ENCODE peak calls at places on chromosomes 6 and 20, in nine cellular contexts. One of them, this sample, is unnamed.

GRCh38 chr6:170561550-170561949 is 7.4 kb downstream of the TBP start:
- DNase-seq in left lung: no peak
- DNase-seq in kidney epithelial cell: no peak
- DNase-seq in fibroblast of the aortic adventitia: no peak
- DNase-seq in choroid plexus epithelial cell: no peak
- DNase-seq in GM10248: no peak
- DNase-seq in WTC11: no peak
- DNase-seq in uterus: no peak
- DNase-seq in ascending aorta: no peak
- DNase-seq in this sample: no peak

GRCh38 chr6:89952696-89953095 is 58.4 kb downstream of the GJA10 start:
- DNase-seq in fibroblast of the aortic adventitia: no peak
- DNase-seq in left lung: no peak
- DNase-seq in uterus: no peak
- DNase-seq in kidney epithelial cell: peak
- DNase-seq in GM10248: no peak
- DNase-seq in WTC11: no peak
- DNase-seq in ascending aorta: no peak
- DNase-seq in choroid plexus epithelial cell: peak
- DNase-seq in this sample: no peak

GRCh38 chr6:170224694-170225660 is 65.9 kb downstream of the DLL1 start:
- DNase-seq in GM10248: no peak
- DNase-seq in choroid plexus epithelial cell: peak
- DNase-seq in uterus: peak
- DNase-seq in fibroblast of the aortic adventitia: no peak
- DNase-seq in ascending aorta: no peak
- DNase-seq in WTC11: no peak
- DNase-seq in left lung: no peak
- DNase-seq in kidney epithelial cell: peak
- DNase-seq in this sample: no peak

GRCh38 chr6:42028234-42029061 is 21.9 kb upstream of the TAF8 start:
- DNase-seq in choroid plexus epithelial cell: peak
- DNase-seq in left lung: no peak
- DNase-seq in kidney epithelial cell: no peak
- DNase-seq in uterus: no peak
- DNase-seq in fibroblast of the aortic adventitia: peak
- DNase-seq in WTC11: no peak
- DNase-seq in GM10248: no peak
- DNase-seq in ascending aorta: no peak
- DNase-seq in this sample: no peak

GRCh38 chr20:58308290-58308679 is 1.2 kb upstream of the RAB22A start:
- DNase-seq in fibroblast of the aortic adventitia: no peak
- DNase-seq in left lung: no peak
- DNase-seq in GM10248: no peak
- DNase-seq in uterus: no peak
- DNase-seq in kidney epithelial cell: no peak
- DNase-seq in ascending aorta: no peak
- DNase-seq in WTC11: no peak
- DNase-seq in choroid plexus epithelial cell: no peak
- DNase-seq in this sample: no peak

GRCh38 chr6:79230149-79230548 is 4.3 kb downstream of the HMGN3 start:
- DNase-seq in uterus: no peak
- DNase-seq in kidney epithelial cell: no peak
- DNase-seq in WTC11: no peak
- DNase-seq in left lung: no peak
- DNase-seq in ascending aorta: no peak
- DNase-seq in choroid plexus epithelial cell: no peak
- DNase-seq in GM10248: no peak
- DNase-seq in fibroblast of the aortic adventitia: no peak
- DNase-seq in this sample: no peak

GRCh38 chr20:63461364-63461763 is 11.1 kb downstream of the KCNQ2 start:
- DNase-seq in choroid plexus epithelial cell: peak
- DNase-seq in uterus: no peak
- DNase-seq in GM10248: no peak
- DNase-seq in WTC11: peak
- DNase-seq in kidney epithelial cell: no peak
- DNase-seq in ascending aorta: no peak
- DNase-seq in fibroblast of the aortic adventitia: no peak
- DNase-seq in left lung: no peak
- DNase-seq in this sample: peak

GRCh38 chr6:158761746-158762145 is 57.4 kb downstream of the EZR start:
- DNase-seq in fibroblast of the aortic adventitia: no peak
- DNase-seq in GM10248: no peak
- DNase-seq in kidney epithelial cell: no peak
- DNase-seq in ascending aorta: no peak
- DNase-seq in uterus: no peak
- DNase-seq in choroid plexus epithelial cell: no peak
- DNase-seq in left lung: no peak
- DNase-seq in WTC11: no peak
- DNase-seq in this sample: no peak

GRCh38 chr6:110495949-110496348 is 19.5 kb upstream of the SLC22A16 start:
- DNase-seq in WTC11: no peak
- DNase-seq in fibroblast of the aortic adventitia: no peak
- DNase-seq in choroid plexus epithelial cell: no peak
- DNase-seq in uterus: no peak
- DNase-seq in ascending aorta: no peak
- DNase-seq in GM10248: no peak
- DNase-seq in left lung: no peak
- DNase-seq in kidney epithelial cell: no peak
- DNase-seq in this sample: no peak

GRCh38 chr20:47876348-47877056 is 91.2 kb upstream of the SULF2 start:
- DNase-seq in GM10248: no peak
- DNase-seq in uterus: no peak
- DNase-seq in ascending aorta: no peak
- DNase-seq in left lung: no peak
- DNase-seq in fibroblast of the aortic adventitia: no peak
- DNase-seq in choroid plexus epithelial cell: no peak
- DNase-seq in WTC11: no peak
- DNase-seq in kidney epithelial cell: no peak
- DNase-seq in this sample: no peak

GRCh38 chr6:143555071-143555492 is 43.6 kb upstream of the FUCA2 start:
- DNase-seq in fibroblast of the aortic adventitia: no peak
- DNase-seq in left lung: no peak
- DNase-seq in WTC11: no peak
- DNase-seq in uterus: no peak
- DNase-seq in choroid plexus epithelial cell: peak
- DNase-seq in kidney epithelial cell: no peak
- DNase-seq in GM10248: no peak
- DNase-seq in ascending aorta: no peak
- DNase-seq in this sample: no peak

GRCh38 chr6:39913391-39913916 is 20.8 kb downstream of the MOCS1 start:
- DNase-seq in WTC11: no peak
- DNase-seq in kidney epithelial cell: no peak
- DNase-seq in GM10248: no peak
- DNase-seq in choroid plexus epithelial cell: no peak
- DNase-seq in ascending aorta: peak
- DNase-seq in uterus: no peak
- DNase-seq in fibroblast of the aortic adventitia: no peak
- DNase-seq in left lung: no peak
- DNase-seq in this sample: no peak

GRCh38 chr6:41040101-41040910 is 1.3 kb upstream of the UNC5CL start:
- DNase-seq in kidney epithelial cell: peak
- DNase-seq in WTC11: no peak
- DNase-seq in uterus: no peak
- DNase-seq in fibroblast of the aortic adventitia: no peak
- DNase-seq in left lung: no peak
- DNase-seq in ascending aorta: no peak
- DNase-seq in choroid plexus epithelial cell: peak
- DNase-seq in GM10248: no peak
- DNase-seq in this sample: no peak

GRCh38 chr6:136720045-136720760 is 72.1 kb downstream of the MAP3K5 start:
- DNase-seq in uterus: no peak
- DNase-seq in ascending aorta: no peak
- DNase-seq in kidney epithelial cell: no peak
- DNase-seq in fibroblast of the aortic adventitia: no peak
- DNase-seq in GM10248: no peak
- DNase-seq in left lung: no peak
- DNase-seq in choroid plexus epithelial cell: no peak
- DNase-seq in WTC11: no peak
- DNase-seq in this sample: no peak

GRCh38 chr20:2752631-2753455 is 47.6 kb downstream of the CPXM1 start:
- DNase-seq in left lung: peak
- DNase-seq in kidney epithelial cell: no peak
- DNase-seq in GM10248: peak
- DNase-seq in fibroblast of the aortic adventitia: peak
- DNase-seq in ascending aorta: peak
- DNase-seq in WTC11: peak
- DNase-seq in choroid plexus epithelial cell: peak
- DNase-seq in uterus: peak
- DNase-seq in this sample: peak

GRCh38 chr6:25389501-25389900 is 110.3 kb downstream of the CARMIL1 start:
- DNase-seq in WTC11: no peak
- DNase-seq in GM10248: no peak
- DNase-seq in ascending aorta: no peak
- DNase-seq in kidney epithelial cell: peak
- DNase-seq in choroid plexus epithelial cell: peak
- DNase-seq in uterus: no peak
- DNase-seq in left lung: no peak
- DNase-seq in fibroblast of the aortic adventitia: peak
- DNase-seq in this sample: no peak

GRCh38 chr6:33147807-33148666 is 44.2 kb downstream of the COL11A2 start:
- DNase-seq in kidney epithelial cell: no peak
- DNase-seq in left lung: no peak
- DNase-seq in fibroblast of the aortic adventitia: peak
- DNase-seq in GM10248: peak
- DNase-seq in WTC11: no peak
- DNase-seq in uterus: no peak
- DNase-seq in choroid plexus epithelial cell: peak
- DNase-seq in ascending aorta: no peak
- DNase-seq in this sample: no peak

GRCh38 chr6:108623995-108624394 is 63.3 kb downstream of the FOXO3 start:
- DNase-seq in kidney epithelial cell: no peak
- DNase-seq in uterus: no peak
- DNase-seq in WTC11: no peak
- DNase-seq in ascending aorta: no peak
- DNase-seq in fibroblast of the aortic adventitia: no peak
- DNase-seq in left lung: no peak
- DNase-seq in GM10248: no peak
- DNase-seq in choroid plexus epithelial cell: no peak
- DNase-seq in this sample: no peak

GRCh38 chr6:108619431-108620197 is 58.9 kb downstream of the FOXO3 start:
- DNase-seq in left lung: no peak
- DNase-seq in choroid plexus epithelial cell: no peak
- DNase-seq in ascending aorta: no peak
- DNase-seq in WTC11: no peak
- DNase-seq in fibroblast of the aortic adventitia: no peak
- DNase-seq in kidney epithelial cell: no peak
- DNase-seq in uterus: no peak
- DNase-seq in GM10248: no peak
- DNase-seq in this sample: no peak

GRCh38 chr6:108618623-108619152 is 58.0 kb downstream of the FOXO3 start:
- DNase-seq in uterus: no peak
- DNase-seq in fibroblast of the aortic adventitia: no peak
- DNase-seq in ascending aorta: no peak
- DNase-seq in kidney epithelial cell: no peak
- DNase-seq in GM10248: no peak
- DNase-seq in choroid plexus epithelial cell: no peak
- DNase-seq in left lung: no peak
- DNase-seq in WTC11: no peak
- DNase-seq in this sample: no peak

GRCh38 chr6:108622601-108623335 is 62.1 kb downstream of the FOXO3 start:
- DNase-seq in fibroblast of the aortic adventitia: peak
- DNase-seq in kidney epithelial cell: peak
- DNase-seq in WTC11: no peak
- DNase-seq in ascending aorta: peak
- DNase-seq in GM10248: no peak
- DNase-seq in uterus: peak
- DNase-seq in left lung: no peak
- DNase-seq in choroid plexus epithelial cell: peak
- DNase-seq in this sample: no peak

GRCh38 chr6:108621117-108621516 is 60.4 kb downstream of the FOXO3 start:
- DNase-seq in GM10248: no peak
- DNase-seq in ascending aorta: peak
- DNase-seq in kidney epithelial cell: peak
- DNase-seq in WTC11: no peak
- DNase-seq in choroid plexus epithelial cell: peak
- DNase-seq in left lung: no peak
- DNase-seq in fibroblast of the aortic adventitia: peak
- DNase-seq in uterus: no peak
- DNase-seq in this sample: no peak
- TF ChIP-seq CTCF in GM10248: no peak
- TF ChIP-seq CTCF in ascending aorta: peak
- TF ChIP-seq CTCF in kidney epithelial cell: no peak
- TF ChIP-seq CTCF in WTC11: no peak
- TF ChIP-seq CTCF in choroid plexus epithelial cell: peak
- TF ChIP-seq CTCF in left lung: no peak
- TF ChIP-seq CTCF in fibroblast of the aortic adventitia: peak
- TF ChIP-seq CTCF in uterus: no peak
- TF ChIP-seq CTCF in this sample: no peak

DNA sequence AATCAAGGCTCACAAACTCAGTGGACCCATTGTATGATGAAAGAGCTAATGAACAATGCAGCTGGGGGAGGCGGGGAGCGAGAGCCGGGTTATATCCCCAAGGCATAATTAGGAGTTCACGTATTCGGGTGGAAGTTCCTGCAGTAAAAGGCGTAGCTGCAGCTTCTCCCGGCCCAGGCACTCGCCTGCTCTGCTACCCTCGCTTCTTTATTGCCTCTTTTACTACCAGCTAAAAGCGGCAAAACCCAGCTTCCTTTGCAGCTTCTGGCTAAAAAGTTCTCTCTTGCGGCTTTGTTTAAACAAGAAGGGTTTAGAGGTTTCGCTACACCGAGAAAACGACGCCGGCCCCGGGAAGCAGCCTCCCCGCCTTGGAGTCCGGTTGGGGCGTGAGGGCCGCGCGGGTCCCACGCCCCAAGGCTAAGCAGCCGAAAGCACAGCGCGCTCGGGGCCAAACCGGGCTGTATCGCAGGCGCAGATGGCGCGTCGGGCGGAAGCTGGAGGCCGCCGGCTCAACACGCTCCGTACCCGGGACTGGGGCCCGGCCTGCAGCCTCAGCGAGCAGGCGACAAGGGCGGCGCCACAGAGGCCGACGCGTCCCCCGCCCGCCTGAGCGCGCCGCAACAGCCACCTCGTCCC is 1.6 kb downstream of the ZBTB2 start:
- DNase-seq in ascending aorta: peak
- DNase-seq in left lung: no peak
- DNase-seq in uterus: peak
- DNase-seq in kidney epithelial cell: no peak
- DNase-seq in WTC11: peak
- DNase-seq in choroid plexus epithelial cell: peak
- DNase-seq in fibroblast of the aortic adventitia: peak
- DNase-seq in GM10248: peak
- DNase-seq in this sample: no peak
- TF ChIP-seq CTCF in ascending aorta: no peak
- TF ChIP-seq CTCF in left lung: no peak
- TF ChIP-seq CTCF in uterus: no peak
- TF ChIP-seq CTCF in kidney epithelial cell: no peak
- TF ChIP-seq CTCF in WTC11: no peak
- TF ChIP-seq CTCF in choroid plexus epithelial cell: no peak
- TF ChIP-seq CTCF in fibroblast of the aortic adventitia: no peak
- TF ChIP-seq CTCF in GM10248: no peak
- TF ChIP-seq CTCF in this sample: no peak

GRCh38 chr6:156410649-156411048 is 366.5 kb upstream of the ARID1B start:
- DNase-seq in ascending aorta: no peak
- DNase-seq in left lung: no peak
- DNase-seq in WTC11: no peak
- DNase-seq in fibroblast of the aortic adventitia: no peak
- DNase-seq in GM10248: no peak
- DNase-seq in choroid plexus epithelial cell: no peak
- DNase-seq in uterus: no peak
- DNase-seq in kidney epithelial cell: no peak
- DNase-seq in this sample: no peak
- TF ChIP-seq CTCF in ascending aorta: no peak
- TF ChIP-seq CTCF in left lung: no peak
- TF ChIP-seq CTCF in WTC11: no peak
- TF ChIP-seq CTCF in fibroblast of the aortic adventitia: peak
- TF ChIP-seq CTCF in GM10248: no peak
- TF ChIP-seq CTCF in choroid plexus epithelial cell: peak
- TF ChIP-seq CTCF in uterus: no peak
- TF ChIP-seq CTCF in kidney epithelial cell: no peak
- TF ChIP-seq CTCF in this sample: peak

GRCh38 chr20:49276895-49277785 is 717 bp downstream of the ZNFX1 start:
- DNase-seq in GM10248: peak
- DNase-seq in fibroblast of the aortic adventitia: no peak
- DNase-seq in ascending aorta: peak
- DNase-seq in left lung: peak
- DNase-seq in kidney epithelial cell: no peak
- DNase-seq in uterus: peak
- DNase-seq in WTC11: peak
- DNase-seq in choroid plexus epithelial cell: no peak
- DNase-seq in this sample: peak
- TF ChIP-seq CTCF in GM10248: no peak
- TF ChIP-seq CTCF in fibroblast of the aortic adventitia: no peak
- TF ChIP-seq CTCF in ascending aorta: no peak
- TF ChIP-seq CTCF in left lung: no peak
- TF ChIP-seq CTCF in kidney epithelial cell: no peak
- TF ChIP-seq CTCF in uterus: no peak
- TF ChIP-seq CTCF in WTC11: no peak
- TF ChIP-seq CTCF in choroid plexus epithelial cell: no peak
- TF ChIP-seq CTCF in this sample: no peak

This sample was measured in mesothelial cell of epicardium.